ENCODE peak calls at places on chromosomes 5 and 9, in nine cellular contexts. One of them, this sample, is unnamed.

GRCh38 chr9:89497978-89498844 is at the start of gene SEMA4D:
- DNase-seq in heart right ventricle: peak
- DNase-seq in psoas muscle: peak
- DNase-seq in SJSA1: no peak
- DNase-seq in BJ: no peak
- DNase-seq in endodermal cell: peak
- DNase-seq in HL-60: peak
- DNase-seq in choroid plexus epithelial cell: peak
- DNase-seq in mesendoderm: peak
- DNase-seq in this sample: peak

GRCh38 chr9:117616436-117616835 is 87.8 kb upstream of the TLR4 start:
- DNase-seq in heart right ventricle: no peak
- DNase-seq in psoas muscle: no peak
- DNase-seq in SJSA1: no peak
- DNase-seq in BJ: no peak
- DNase-seq in endodermal cell: no peak
- DNase-seq in HL-60: no peak
- DNase-seq in choroid plexus epithelial cell: no peak
- DNase-seq in mesendoderm: peak
- DNase-seq in this sample: no peak

GRCh38 chr5:33563983-33564908 is 123.5 kb downstream of the TARS1 start:
- DNase-seq in heart right ventricle: no peak
- DNase-seq in psoas muscle: no peak
- DNase-seq in SJSA1: no peak
- DNase-seq in BJ: no peak
- DNase-seq in endodermal cell: no peak
- DNase-seq in HL-60: no peak
- DNase-seq in choroid plexus epithelial cell: peak
- DNase-seq in mesendoderm: peak
- DNase-seq in this sample: no peak

GRCh38 chr9:124098141-124098905 is 86.8 kb downstream of the LHX2 start:
- DNase-seq in heart right ventricle: no peak
- DNase-seq in psoas muscle: no peak
- DNase-seq in SJSA1: no peak
- DNase-seq in BJ: no peak
- DNase-seq in endodermal cell: no peak
- DNase-seq in HL-60: peak
- DNase-seq in choroid plexus epithelial cell: peak
- DNase-seq in mesendoderm: no peak
- DNase-seq in this sample: no peak

GRCh38 chr9:32395483-32396216 is 11.2 kb downstream of the ACO1 start:
- DNase-seq in heart right ventricle: peak
- DNase-seq in psoas muscle: peak
- DNase-seq in SJSA1: peak
- DNase-seq in BJ: peak
- DNase-seq in endodermal cell: no peak
- DNase-seq in HL-60: no peak
- DNase-seq in choroid plexus epithelial cell: peak
- DNase-seq in mesendoderm: no peak
- DNase-seq in this sample: peak

GRCh38 chr5:98214240-98215051 is 559.0 kb upstream of the RGMB start:
- DNase-seq in heart right ventricle: no peak
- DNase-seq in psoas muscle: peak
- DNase-seq in SJSA1: peak
- DNase-seq in BJ: no peak
- DNase-seq in endodermal cell: no peak
- DNase-seq in HL-60: no peak
- DNase-seq in choroid plexus epithelial cell: no peak
- DNase-seq in mesendoderm: no peak
- DNase-seq in this sample: peak

GRCh38 chr5:59845733-59846132 is 47.8 kb downstream of the PDE4D start:
- DNase-seq in heart right ventricle: no peak
- DNase-seq in psoas muscle: no peak
- DNase-seq in SJSA1: no peak
- DNase-seq in BJ: no peak
- DNase-seq in endodermal cell: no peak
- DNase-seq in HL-60: no peak
- DNase-seq in choroid plexus epithelial cell: peak
- DNase-seq in mesendoderm: no peak
- DNase-seq in this sample: no peak

GRCh38 chr9:125910286-125910685 is 163.1 kb downstream of the PBX3 start:
- DNase-seq in heart right ventricle: no peak
- DNase-seq in psoas muscle: no peak
- DNase-seq in SJSA1: no peak
- DNase-seq in BJ: no peak
- DNase-seq in endodermal cell: no peak
- DNase-seq in HL-60: no peak
- DNase-seq in choroid plexus epithelial cell: no peak
- DNase-seq in mesendoderm: no peak
- DNase-seq in this sample: no peak

GRCh38 chr9:93096131-93096802 is at the start of gene CARD19:
- DNase-seq in heart right ventricle: peak
- DNase-seq in psoas muscle: no peak
- DNase-seq in SJSA1: no peak
- DNase-seq in BJ: no peak
- DNase-seq in endodermal cell: peak
- DNase-seq in HL-60: no peak
- DNase-seq in choroid plexus epithelial cell: peak
- DNase-seq in mesendoderm: peak
- DNase-seq in this sample: peak

GRCh38 chr5:166907314-166907713 is 1384.1 kb upstream of the WWC1 start:
- DNase-seq in heart right ventricle: no peak
- DNase-seq in psoas muscle: no peak
- DNase-seq in SJSA1: no peak
- DNase-seq in BJ: no peak
- DNase-seq in endodermal cell: no peak
- DNase-seq in HL-60: no peak
- DNase-seq in choroid plexus epithelial cell: peak
- DNase-seq in mesendoderm: no peak
- DNase-seq in this sample: no peak

GRCh38 chr5:56564451-56565223 is 250.7 kb upstream of the MAP3K1 start:
- DNase-seq in heart right ventricle: no peak
- DNase-seq in psoas muscle: no peak
- DNase-seq in SJSA1: no peak
- DNase-seq in BJ: peak
- DNase-seq in endodermal cell: no peak
- DNase-seq in HL-60: no peak
- DNase-seq in choroid plexus epithelial cell: peak
- DNase-seq in mesendoderm: no peak
- DNase-seq in this sample: no peak

GRCh38 chr9:96073531-96074284 is 198.2 kb downstream of the ERCC6L2 start:
- DNase-seq in heart right ventricle: no peak
- DNase-seq in psoas muscle: no peak
- DNase-seq in SJSA1: no peak
- DNase-seq in BJ: no peak
- DNase-seq in endodermal cell: peak
- DNase-seq in HL-60: peak
- DNase-seq in choroid plexus epithelial cell: no peak
- DNase-seq in mesendoderm: peak
- DNase-seq in this sample: peak

GRCh38 chr9:15977438-15977837 is 424.6 kb downstream of the CCDC171 start:
- DNase-seq in heart right ventricle: no peak
- DNase-seq in psoas muscle: no peak
- DNase-seq in SJSA1: no peak
- DNase-seq in BJ: no peak
- DNase-seq in endodermal cell: no peak
- DNase-seq in HL-60: no peak
- DNase-seq in choroid plexus epithelial cell: no peak
- DNase-seq in mesendoderm: no peak
- DNase-seq in this sample: no peak

GRCh38 chr9:5798581-5798980 is 34.3 kb downstream of the ERMP1 start:
- DNase-seq in heart right ventricle: no peak
- DNase-seq in psoas muscle: no peak
- DNase-seq in SJSA1: no peak
- DNase-seq in BJ: no peak
- DNase-seq in endodermal cell: no peak
- DNase-seq in HL-60: no peak
- DNase-seq in choroid plexus epithelial cell: no peak
- DNase-seq in mesendoderm: peak
- DNase-seq in this sample: no peak

DNA sequence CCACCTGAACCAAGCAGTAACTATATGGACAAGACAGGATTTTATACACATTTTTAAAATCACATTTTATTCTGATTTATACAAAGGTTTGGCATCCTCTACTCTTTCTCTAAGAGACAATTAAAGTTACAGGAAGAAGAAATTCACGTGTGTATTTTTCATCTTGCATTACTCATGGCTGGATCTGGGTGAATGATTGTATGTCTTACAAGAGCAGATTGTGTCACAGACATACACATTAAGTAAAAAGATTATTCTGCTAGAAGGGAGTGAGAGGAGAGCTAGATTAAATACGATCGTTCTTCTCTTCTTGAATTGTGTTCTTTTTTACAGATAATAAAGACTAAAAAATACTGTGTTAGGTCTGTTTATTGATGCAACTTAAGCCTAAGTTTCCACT is 20.8 kb upstream of the CEP120 start:
- DNase-seq in heart right ventricle: no peak
- DNase-seq in psoas muscle: no peak
- DNase-seq in SJSA1: no peak
- DNase-seq in BJ: no peak
- DNase-seq in endodermal cell: no peak
- DNase-seq in HL-60: no peak
- DNase-seq in choroid plexus epithelial cell: no peak
- DNase-seq in mesendoderm: no peak
- DNase-seq in this sample: no peak
- H3K4me3 ChIP-seq in heart right ventricle: no peak
- H3K4me3 ChIP-seq in psoas muscle: no peak
- H3K4me3 ChIP-seq in SJSA1: no peak
- H3K4me3 ChIP-seq in BJ: no peak
- H3K4me3 ChIP-seq in endodermal cell: no peak
- H3K4me3 ChIP-seq in HL-60: no peak
- H3K4me3 ChIP-seq in choroid plexus epithelial cell: no peak
- H3K4me3 ChIP-seq in mesendoderm: no peak
- H3K4me3 ChIP-seq in this sample: no peak

GRCh38 chr9:132638240-132638639 is 31.5 kb downstream of the DDX31 start:
- DNase-seq in heart right ventricle: no peak
- DNase-seq in psoas muscle: no peak
- DNase-seq in SJSA1: no peak
- DNase-seq in BJ: no peak
- DNase-seq in endodermal cell: no peak
- DNase-seq in HL-60: no peak
- DNase-seq in choroid plexus epithelial cell: peak
- DNase-seq in mesendoderm: no peak
- DNase-seq in this sample: no peak
- H3K4me3 ChIP-seq in heart right ventricle: no peak
- H3K4me3 ChIP-seq in psoas muscle: no peak
- H3K4me3 ChIP-seq in SJSA1: no peak
- H3K4me3 ChIP-seq in BJ: no peak
- H3K4me3 ChIP-seq in endodermal cell: no peak
- H3K4me3 ChIP-seq in HL-60: no peak
- H3K4me3 ChIP-seq in choroid plexus epithelial cell: no peak
- H3K4me3 ChIP-seq in mesendoderm: no peak
- H3K4me3 ChIP-seq in this sample: no peak

GRCh38 chr5:150498501-150498900 is 9.4 kb upstream of the NDST1 start:
- DNase-seq in heart right ventricle: no peak
- DNase-seq in psoas muscle: no peak
- DNase-seq in SJSA1: no peak
- DNase-seq in BJ: no peak
- DNase-seq in endodermal cell: peak
- DNase-seq in HL-60: no peak
- DNase-seq in choroid plexus epithelial cell: no peak
- DNase-seq in mesendoderm: peak
- DNase-seq in this sample: peak
- H3K4me3 ChIP-seq in heart right ventricle: no peak
- H3K4me3 ChIP-seq in psoas muscle: no peak
- H3K4me3 ChIP-seq in SJSA1: no peak
- H3K4me3 ChIP-seq in BJ: no peak
- H3K4me3 ChIP-seq in endodermal cell: peak
- H3K4me3 ChIP-seq in HL-60: no peak
- H3K4me3 ChIP-seq in choroid plexus epithelial cell: no peak
- H3K4me3 ChIP-seq in mesendoderm: no peak
- H3K4me3 ChIP-seq in this sample: peak

GRCh38 chr9:120878188-120879130 is 1.5 kb upstream of the PHF19 start:
- DNase-seq in heart right ventricle: no peak
- DNase-seq in psoas muscle: no peak
- DNase-seq in SJSA1: no peak
- DNase-seq in BJ: no peak
- DNase-seq in endodermal cell: peak
- DNase-seq in HL-60: no peak
- DNase-seq in choroid plexus epithelial cell: no peak
- DNase-seq in mesendoderm: no peak
- DNase-seq in this sample: peak
- H3K4me3 ChIP-seq in heart right ventricle: no peak
- H3K4me3 ChIP-seq in psoas muscle: peak
- H3K4me3 ChIP-seq in SJSA1: no peak
- H3K4me3 ChIP-seq in BJ: no peak
- H3K4me3 ChIP-seq in endodermal cell: no peak
- H3K4me3 ChIP-seq in HL-60: no peak
- H3K4me3 ChIP-seq in choroid plexus epithelial cell: no peak
- H3K4me3 ChIP-seq in mesendoderm: no peak
- H3K4me3 ChIP-seq in this sample: no peak